ENCODE peak calls at places on chromosomes 2 and 18, in eight cellular contexts. One of them, this sample, is unnamed.

GRCh38 chr2:71299507-71299906 is 32.1 kb upstream of the ZNF638 start:
- DNase-seq in glutamatergic neuron: no peak
- DNase-seq in amniotic stem cell: peak; percentile 7
- DNase-seq in neuronal stem cell: peak; percentile 20
- DNase-seq in dorsolateral prefrontal cortex: no peak
- DNase-seq in GM13977: peak; percentile 50
- DNase-seq in cardiac septum: no peak
- DNase-seq in activated naive CD4-positive, alpha-beta T cell treated with anti-CD3 and anti-CD28 coated beads for 36 hours: no peak
- DNase-seq in this sample: no peak

GRCh38 chr2:142897807-142898206 is 20.3 kb downstream of the KYNU start:
- DNase-seq in dorsolateral prefrontal cortex: no peak
- DNase-seq in activated naive CD4-positive, alpha-beta T cell treated with anti-CD3 and anti-CD28 coated beads for 36 hours: no peak
- DNase-seq in neuronal stem cell: no peak
- DNase-seq in GM13977: no peak
- DNase-seq in glutamatergic neuron: no peak
- DNase-seq in cardiac septum: no peak
- DNase-seq in amniotic stem cell: no peak
- DNase-seq in this sample: no peak

GRCh38 chr2:227106845-227107759 is 56.9 kb downstream of the COL4A4 start:
- DNase-seq in dorsolateral prefrontal cortex: peak; percentile 71
- DNase-seq in cardiac septum: no peak
- DNase-seq in neuronal stem cell: peak; percentile 60
- DNase-seq in amniotic stem cell: peak; percentile 59
- DNase-seq in glutamatergic neuron: peak; percentile 66
- DNase-seq in activated naive CD4-positive, alpha-beta T cell treated with anti-CD3 and anti-CD28 coated beads for 36 hours: peak; percentile 73
- DNase-seq in GM13977: peak; percentile 29
- DNase-seq in this sample: no peak

GRCh38 chr18:55485666-55486065 is 102.3 kb downstream of the TCF4 start:
- DNase-seq in cardiac septum: no peak
- DNase-seq in amniotic stem cell: no peak
- DNase-seq in GM13977: no peak
- DNase-seq in glutamatergic neuron: no peak
- DNase-seq in activated naive CD4-positive, alpha-beta T cell treated with anti-CD3 and anti-CD28 coated beads for 36 hours: no peak
- DNase-seq in neuronal stem cell: no peak
- DNase-seq in dorsolateral prefrontal cortex: no peak
- DNase-seq in this sample: no peak

GRCh38 chr2:55779459-55780421 is 86.1 kb upstream of the PNPT1 start:
- DNase-seq in cardiac septum: no peak
- DNase-seq in GM13977: no peak
- DNase-seq in dorsolateral prefrontal cortex: no peak
- DNase-seq in glutamatergic neuron: no peak
- DNase-seq in activated naive CD4-positive, alpha-beta T cell treated with anti-CD3 and anti-CD28 coated beads for 36 hours: no peak
- DNase-seq in amniotic stem cell: peak; percentile 27
- DNase-seq in neuronal stem cell: no peak
- DNase-seq in this sample: no peak

GRCh38 chr2:98084151-98084868 is 2.7 kb upstream of the VWA3B start:
- DNase-seq in amniotic stem cell: no peak
- DNase-seq in cardiac septum: no peak
- DNase-seq in neuronal stem cell: no peak
- DNase-seq in glutamatergic neuron: no peak
- DNase-seq in GM13977: no peak
- DNase-seq in activated naive CD4-positive, alpha-beta T cell treated with anti-CD3 and anti-CD28 coated beads for 36 hours: no peak
- DNase-seq in dorsolateral prefrontal cortex: no peak
- DNase-seq in this sample: no peak

GRCh38 chr2:109210431-109211200 is 81.6 kb downstream of the SH3RF3 start:
- DNase-seq in glutamatergic neuron: no peak
- DNase-seq in activated naive CD4-positive, alpha-beta T cell treated with anti-CD3 and anti-CD28 coated beads for 36 hours: peak; percentile 25
- DNase-seq in amniotic stem cell: no peak
- DNase-seq in cardiac septum: peak; percentile 51
- DNase-seq in dorsolateral prefrontal cortex: no peak
- DNase-seq in neuronal stem cell: no peak
- DNase-seq in GM13977: no peak
- DNase-seq in this sample: no peak

GRCh38 chr2:69753659-69754350 is 11.9 kb downstream of the ANXA4 start:
- DNase-seq in cardiac septum: no peak
- DNase-seq in dorsolateral prefrontal cortex: no peak
- DNase-seq in amniotic stem cell: no peak
- DNase-seq in GM13977: no peak
- DNase-seq in neuronal stem cell: no peak
- DNase-seq in glutamatergic neuron: no peak
- DNase-seq in activated naive CD4-positive, alpha-beta T cell treated with anti-CD3 and anti-CD28 coated beads for 36 hours: no peak
- DNase-seq in this sample: no peak

GRCh38 chr2:170582747-170583463 is 132.2 kb upstream of the SP5 start:
- DNase-seq in cardiac septum: no peak
- DNase-seq in glutamatergic neuron: no peak
- DNase-seq in amniotic stem cell: no peak
- DNase-seq in neuronal stem cell: peak; percentile 37
- DNase-seq in activated naive CD4-positive, alpha-beta T cell treated with anti-CD3 and anti-CD28 coated beads for 36 hours: no peak
- DNase-seq in GM13977: no peak
- DNase-seq in dorsolateral prefrontal cortex: no peak
- DNase-seq in this sample: no peak

GRCh38 chr18:48996041-48996440 is 45.3 kb upstream of the SMAD7 start:
- DNase-seq in neuronal stem cell: no peak
- DNase-seq in GM13977: no peak
- DNase-seq in activated naive CD4-positive, alpha-beta T cell treated with anti-CD3 and anti-CD28 coated beads for 36 hours: no peak
- DNase-seq in cardiac septum: no peak
- DNase-seq in dorsolateral prefrontal cortex: no peak
- DNase-seq in glutamatergic neuron: no peak
- DNase-seq in amniotic stem cell: no peak
- DNase-seq in this sample: no peak

GRCh38 chr18:35618703-35619102 is 37.2 kb downstream of the GALNT1 start:
- DNase-seq in neuronal stem cell: peak; percentile 23
- DNase-seq in dorsolateral prefrontal cortex: no peak
- DNase-seq in glutamatergic neuron: no peak
- DNase-seq in amniotic stem cell: no peak
- DNase-seq in cardiac septum: no peak
- DNase-seq in activated naive CD4-positive, alpha-beta T cell treated with anti-CD3 and anti-CD28 coated beads for 36 hours: no peak
- DNase-seq in GM13977: no peak
- DNase-seq in this sample: no peak

GRCh38 chr18:21391074-21391673 is 149.1 kb downstream of the GREB1L start:
- DNase-seq in amniotic stem cell: peak; percentile 35
- DNase-seq in GM13977: no peak
- DNase-seq in activated naive CD4-positive, alpha-beta T cell treated with anti-CD3 and anti-CD28 coated beads for 36 hours: no peak
- DNase-seq in dorsolateral prefrontal cortex: no peak
- DNase-seq in cardiac septum: no peak
- DNase-seq in glutamatergic neuron: no peak
- DNase-seq in neuronal stem cell: no peak
- DNase-seq in this sample: no peak

GRCh38 chr2:159637988-159638501 is 21.7 kb upstream of the BAZ2B start:
- DNase-seq in glutamatergic neuron: no peak
- DNase-seq in amniotic stem cell: no peak
- DNase-seq in dorsolateral prefrontal cortex: no peak
- DNase-seq in cardiac septum: no peak
- DNase-seq in neuronal stem cell: no peak
- DNase-seq in GM13977: no peak
- DNase-seq in activated naive CD4-positive, alpha-beta T cell treated with anti-CD3 and anti-CD28 coated beads for 36 hours: no peak
- DNase-seq in this sample: no peak

GRCh38 chr2:67540962-67541361 is 143.8 kb downstream of the ETAA1 start:
- DNase-seq in glutamatergic neuron: no peak
- DNase-seq in neuronal stem cell: no peak
- DNase-seq in GM13977: no peak
- DNase-seq in dorsolateral prefrontal cortex: no peak
- DNase-seq in amniotic stem cell: no peak
- DNase-seq in cardiac septum: no peak
- DNase-seq in activated naive CD4-positive, alpha-beta T cell treated with anti-CD3 and anti-CD28 coated beads for 36 hours: no peak
- DNase-seq in this sample: no peak

GRCh38 chr2:222448806-222449205 is 24.5 kb downstream of the SGPP2 start:
- DNase-seq in glutamatergic neuron: no peak
- DNase-seq in cardiac septum: no peak
- DNase-seq in GM13977: no peak
- DNase-seq in amniotic stem cell: peak; percentile 10
- DNase-seq in neuronal stem cell: no peak
- DNase-seq in activated naive CD4-positive, alpha-beta T cell treated with anti-CD3 and anti-CD28 coated beads for 36 hours: no peak
- DNase-seq in dorsolateral prefrontal cortex: no peak
- DNase-seq in this sample: no peak

GRCh38 chr2:224922142-224922727 is 120.0 kb downstream of the DOCK10 start:
- DNase-seq in glutamatergic neuron: no peak
- DNase-seq in amniotic stem cell: no peak
- DNase-seq in activated naive CD4-positive, alpha-beta T cell treated with anti-CD3 and anti-CD28 coated beads for 36 hours: no peak
- DNase-seq in GM13977: peak; percentile 33
- DNase-seq in neuronal stem cell: no peak
- DNase-seq in cardiac septum: no peak
- DNase-seq in dorsolateral prefrontal cortex: no peak
- DNase-seq in this sample: no peak

GRCh38 chr2:190554357-190555006 is 20.0 kb upstream of the NEMP2 start:
- DNase-seq in GM13977: no peak
- DNase-seq in dorsolateral prefrontal cortex: no peak
- DNase-seq in glutamatergic neuron: no peak
- DNase-seq in activated naive CD4-positive, alpha-beta T cell treated with anti-CD3 and anti-CD28 coated beads for 36 hours: no peak
- DNase-seq in amniotic stem cell: no peak
- DNase-seq in neuronal stem cell: no peak
- DNase-seq in cardiac septum: no peak
- DNase-seq in this sample: no peak

GRCh38 chr2:111667542-111668273 is 216.3 kb downstream of the ANAPC1 start:
- DNase-seq in activated naive CD4-positive, alpha-beta T cell treated with anti-CD3 and anti-CD28 coated beads for 36 hours: peak; percentile 15
- DNase-seq in neuronal stem cell: no peak
- DNase-seq in GM13977: no peak
- DNase-seq in cardiac septum: no peak
- DNase-seq in dorsolateral prefrontal cortex: no peak
- DNase-seq in amniotic stem cell: peak; percentile 62
- DNase-seq in glutamatergic neuron: no peak
- DNase-seq in this sample: no peak

GRCh38 chr2:139099721-139100120 is 319.5 kb upstream of the NXPH2 start:
- DNase-seq in cardiac septum: no peak
- DNase-seq in activated naive CD4-positive, alpha-beta T cell treated with anti-CD3 and anti-CD28 coated beads for 36 hours: no peak
- DNase-seq in neuronal stem cell: no peak
- DNase-seq in glutamatergic neuron: no peak
- DNase-seq in GM13977: no peak
- DNase-seq in amniotic stem cell: no peak
- DNase-seq in dorsolateral prefrontal cortex: no peak
- DNase-seq in this sample: no peak

GRCh38 chr2:8145385-8145784 is 536.5 kb upstream of the ID2 start:
- DNase-seq in cardiac septum: no peak
- DNase-seq in amniotic stem cell: no peak
- DNase-seq in GM13977: no peak
- DNase-seq in glutamatergic neuron: no peak
- DNase-seq in activated naive CD4-positive, alpha-beta T cell treated with anti-CD3 and anti-CD28 coated beads for 36 hours: no peak
- DNase-seq in dorsolateral prefrontal cortex: no peak
- DNase-seq in neuronal stem cell: no peak
- DNase-seq in this sample: no peak

GRCh38 chr2:99674031-99674430 is 184.2 kb upstream of the REV1 start:
- DNase-seq in cardiac septum: no peak
- DNase-seq in dorsolateral prefrontal cortex: no peak
- DNase-seq in activated naive CD4-positive, alpha-beta T cell treated with anti-CD3 and anti-CD28 coated beads for 36 hours: no peak
- DNase-seq in GM13977: no peak
- DNase-seq in glutamatergic neuron: no peak
- DNase-seq in neuronal stem cell: no peak
- DNase-seq in amniotic stem cell: no peak
- DNase-seq in this sample: no peak

GRCh38 chr2:35410431-35411061 is 945.0 kb upstream of the CRIM1 start:
- DNase-seq in cardiac septum: no peak
- DNase-seq in dorsolateral prefrontal cortex: peak; percentile 51
- DNase-seq in amniotic stem cell: peak; percentile 3
- DNase-seq in neuronal stem cell: peak; percentile 50
- DNase-seq in glutamatergic neuron: peak; percentile 80
- DNase-seq in activated naive CD4-positive, alpha-beta T cell treated with anti-CD3 and anti-CD28 coated beads for 36 hours: peak; percentile 53
- DNase-seq in GM13977: no peak
- DNase-seq in this sample: peak; percentile 74

GRCh38 chr2:191020742-191021381 is 6.9 kb upstream of the STAT1 start:
- DNase-seq in dorsolateral prefrontal cortex: peak; percentile 15
- DNase-seq in cardiac septum: no peak
- DNase-seq in neuronal stem cell: no peak
- DNase-seq in amniotic stem cell: peak; percentile 29
- DNase-seq in GM13977: peak; percentile 33
- DNase-seq in activated naive CD4-positive, alpha-beta T cell treated with anti-CD3 and anti-CD28 coated beads for 36 hours: peak; percentile 61
- DNase-seq in glutamatergic neuron: no peak
- DNase-seq in this sample: no peak

GRCh38 chr2:204452464-204453023 is 92.7 kb upstream of the PARD3B start:
- DNase-seq in dorsolateral prefrontal cortex: no peak
- DNase-seq in amniotic stem cell: peak; percentile 93
- DNase-seq in cardiac septum: no peak
- DNase-seq in glutamatergic neuron: no peak
- DNase-seq in neuronal stem cell: peak; percentile 77
- DNase-seq in activated naive CD4-positive, alpha-beta T cell treated with anti-CD3 and anti-CD28 coated beads for 36 hours: no peak
- DNase-seq in GM13977: no peak
- DNase-seq in this sample: no peak

GRCh38 chr18:11883153-11883552 is 25.0 kb downstream of the MPPE1 start:
- DNase-seq in cardiac septum: no peak
- DNase-seq in amniotic stem cell: no peak
- DNase-seq in dorsolateral prefrontal cortex: no peak
- DNase-seq in GM13977: peak; percentile 75
- DNase-seq in neuronal stem cell: no peak
- DNase-seq in activated naive CD4-positive, alpha-beta T cell treated with anti-CD3 and anti-CD28 coated beads for 36 hours: no peak
- DNase-seq in glutamatergic neuron: no peak
- DNase-seq in this sample: no peak

GRCh38 chr2:142033393-142033792 is 97.4 kb downstream of the LRP1B start:
- DNase-seq in neuronal stem cell: no peak
- DNase-seq in cardiac septum: no peak
- DNase-seq in activated naive CD4-positive, alpha-beta T cell treated with anti-CD3 and anti-CD28 coated beads for 36 hours: no peak
- DNase-seq in GM13977: no peak
- DNase-seq in glutamatergic neuron: no peak
- DNase-seq in amniotic stem cell: no peak
- DNase-seq in dorsolateral prefrontal cortex: no peak
- DNase-seq in this sample: no peak

GRCh38 chr2:64952113-64952895 is 36.9 kb upstream of the SLC1A4 start:
- DNase-seq in glutamatergic neuron: no peak
- DNase-seq in activated naive CD4-positive, alpha-beta T cell treated with anti-CD3 and anti-CD28 coated beads for 36 hours: no peak
- DNase-seq in dorsolateral prefrontal cortex: no peak
- DNase-seq in GM13977: no peak
- DNase-seq in amniotic stem cell: no peak
- DNase-seq in cardiac septum: no peak
- DNase-seq in neuronal stem cell: no peak
- DNase-seq in this sample: no peak

GRCh38 chr2:20633794-20634259 is 17.1 kb downstream of the HS1BP3 start:
- DNase-seq in amniotic stem cell: no peak
- DNase-seq in GM13977: peak; percentile 63
- DNase-seq in activated naive CD4-positive, alpha-beta T cell treated with anti-CD3 and anti-CD28 coated beads for 36 hours: no peak
- DNase-seq in neuronal stem cell: no peak
- DNase-seq in dorsolateral prefrontal cortex: no peak
- DNase-seq in glutamatergic neuron: no peak
- DNase-seq in cardiac septum: no peak
- DNase-seq in this sample: no peak

GRCh38 chr2:67268806-67269205 is 128.3 kb upstream of the ETAA1 start:
- DNase-seq in activated naive CD4-positive, alpha-beta T cell treated with anti-CD3 and anti-CD28 coated beads for 36 hours: no peak
- DNase-seq in GM13977: no peak
- DNase-seq in dorsolateral prefrontal cortex: no peak
- DNase-seq in amniotic stem cell: no peak
- DNase-seq in glutamatergic neuron: no peak
- DNase-seq in neuronal stem cell: no peak
- DNase-seq in cardiac septum: no peak
- DNase-seq in this sample: no peak

GRCh38 chr2:223122706-223123265 is 70.8 kb downstream of the KCNE4 start:
- DNase-seq in activated naive CD4-positive, alpha-beta T cell treated with anti-CD3 and anti-CD28 coated beads for 36 hours: no peak
- DNase-seq in GM13977: no peak
- DNase-seq in amniotic stem cell: no peak
- DNase-seq in dorsolateral prefrontal cortex: no peak
- DNase-seq in neuronal stem cell: no peak
- DNase-seq in glutamatergic neuron: no peak
- DNase-seq in cardiac septum: no peak
- DNase-seq in this sample: no peak

GRCh38 chr2:180146114-180146513 is 139.0 kb upstream of the CWC22 start:
- DNase-seq in glutamatergic neuron: no peak
- DNase-seq in GM13977: no peak
- DNase-seq in activated naive CD4-positive, alpha-beta T cell treated with anti-CD3 and anti-CD28 coated beads for 36 hours: no peak
- DNase-seq in cardiac septum: no peak
- DNase-seq in amniotic stem cell: no peak
- DNase-seq in neuronal stem cell: no peak
- DNase-seq in dorsolateral prefrontal cortex: no peak
- DNase-seq in this sample: no peak

GRCh38 chr2:236663267-236663666 is 93.6 kb downstream of the ACKR3 start:
- DNase-seq in amniotic stem cell: no peak
- DNase-seq in glutamatergic neuron: no peak
- DNase-seq in GM13977: no peak
- DNase-seq in neuronal stem cell: no peak
- DNase-seq in activated naive CD4-positive, alpha-beta T cell treated with anti-CD3 and anti-CD28 coated beads for 36 hours: no peak
- DNase-seq in cardiac septum: no peak
- DNase-seq in dorsolateral prefrontal cortex: no peak
- DNase-seq in this sample: no peak

This sample was measured in spleen.